ENCODE peak calls at places on chromosomes 3 and 15, in five cellular contexts. X is suprapubic skin, I is mucosa of descending colon, F is heart left ventricle, L is body of pancreas. J is an unnamed sample.

GRCh38 chr3:52742418-52743041 is 28.2 kb downstream of the NEK4 start:
- DNase-seq in L (no peak), X (no peak), I (peak; percentile 27), F (no peak), J (no peak)

GRCh38 chr3:127253491-127253890 is 34.4 kb downstream of the PRR20G start:
- DNase-seq in L (no peak), X (no peak), F (no peak), I (no peak), J (no peak)

GRCh38 chr15:74176262-74177208 is 3.0 kb downstream of the ISLR start:
- DNase-seq in L (no peak), I (no peak), F (no peak), X (peak; percentile 49), J (no peak)

GRCh38 chr15:88012233-88012632 is 244.3 kb downstream of the NTRK3 start:
- DNase-seq in F (no peak), X (no peak), I (no peak), L (no peak), J (peak; percentile 19)

GRCh38 chr3:20480771-20481170 is 294.8 kb upstream of the SGO1 start:
- DNase-seq in I (no peak), X (no peak), F (no peak), L (no peak), J (no peak)

GRCh38 chr3:194142156-194142910 is 6.4 kb downstream of the HES1 start:
- DNase-seq in F (no peak), I (no peak), L (peak; percentile 45), X (peak; percentile 76), J (no peak)

GRCh38 chr3:123620338-123620737 is 35.5 kb upstream of the HACD2 start:
- DNase-seq in L (no peak), F (no peak), I (peak; percentile 21), X (no peak), J (no peak)

GRCh38 chr3:61483997-61484396 is 77.4 kb upstream of the PTPRG start:
- DNase-seq in X (no peak), L (no peak), F (no peak), I (no peak), J (no peak)

GRCh38 chr15:86751116-86751515 is 671.4 kb downstream of the AGBL1 start:
- DNase-seq in X (no peak), F (no peak), L (no peak), I (no peak), J (no peak)

GRCh38 chr15:58038426-58039106 is 26.9 kb downstream of the ALDH1A2 start:
- DNase-seq in L (peak; percentile 22), I (peak; percentile 69), X (no peak), F (no peak), J (no peak)

GRCh38 chr3:107241217-107241616 is 136.0 kb upstream of the CCDC54 start:
- DNase-seq in X (no peak), I (peak; percentile 29), F (no peak), L (peak; percentile 26), J (no peak)

GRCh38 chr3:185649414-185649813 is 63.3 kb downstream of the SENP2 start:
- DNase-seq in X (no peak), I (no peak), L (no peak), F (no peak), J (no peak)

GRCh38 chr3:39267631-39268553 is 11.9 kb downstream of the CX3CR1 start:
- DNase-seq in X (no peak), I (no peak), L (no peak), F (no peak), J (no peak)

GRCh38 chr3:174408310-174408709 is 450.8 kb upstream of the NAALADL2 start:
- DNase-seq in I (no peak), L (no peak), F (peak; percentile 32), X (no peak), J (no peak)

GRCh38 chr3:27040674-27041073 is 328.5 kb downstream of the NEK10 start:
- DNase-seq in F (no peak), X (no peak), I (no peak), L (no peak), J (no peak)

GRCh38 chr3:145116769-145117168 is 1044.2 kb downstream of the PLOD2 start:
- DNase-seq in L (no peak), F (no peak), X (no peak), I (no peak), J (no peak)

GRCh38 chr3:96915465-96915864 is 101.1 kb downstream of the EPHA6 start:
- DNase-seq in I (no peak), F (no peak), X (no peak), L (no peak), J (no peak)

GRCh38 chr15:85462029-85462428 is 81.6 kb downstream of the AKAP13 start:
- DNase-seq in L (no peak), F (no peak), X (no peak), I (no peak), J (no peak)

GRCh38 chr3:62529230-62529629 is 155.9 kb upstream of the FEZF2 start:
- DNase-seq in I (peak; percentile 60), X (no peak), F (no peak), L (peak; percentile 27), J (no peak)

GRCh38 chr3:139797724-139798343 is 120.1 kb upstream of the NMNAT3 start:
- DNase-seq in L (peak; percentile 47), I (peak; percentile 52), X (no peak), F (no peak), J (no peak)

GRCh38 chr3:40258555-40258954 is 51.0 kb upstream of the EIF1B start:
- DNase-seq in F (no peak), L (no peak), I (no peak), X (no peak), J (no peak)

GRCh38 chr15:49046113-49046883 is at the start of gene SECISBP2L:
- DNase-seq in X (peak; percentile 96), I (peak; percentile 96), F (peak; percentile 95), L (peak; percentile 96), J (peak; percentile 87)
- H3K4me1 ChIP-seq in X (peaks cover 40% of the 10 kb centered on the region), I (peaks cover 13% of the 10 kb centered on the region), F (peaks cover 27% of the 10 kb centered on the region), L (peaks cover 22% of the 10 kb centered on the region), J (peaks cover 26% of the 10 kb centered on the region)

GRCh38 chr3:155658669-155659068 is 86.2 kb downstream of the PLCH1 start:
- DNase-seq in I (peak; percentile 10), F (no peak), X (no peak), L (no peak), J (no peak)
- H3K4me1 ChIP-seq in I (no peaks in the 10 kb centered on the region), F (no peaks in the 10 kb centered on the region), X (no peaks in the 10 kb centered on the region), L (peaks cover 12% of the 10 kb centered on the region), J (no peaks in the 10 kb centered on the region)

GRCh38 chr3:113626513-113627371 is 69.7 kb downstream of the USF3 start:
- DNase-seq in X (no peak), I (peak; percentile 69), F (peak; percentile 65), L (peak; percentile 70), J (no peak)

GRCh38 chr3:113628788-113629187 is 67.7 kb downstream of the USF3 start:
- DNase-seq in F (no peak), L (no peak), I (no peak), X (no peak), J (no peak)

GRCh38 chr3:113629941-113630340 is 66.5 kb downstream of the USF3 start:
- DNase-seq in I (peak; percentile 47), F (no peak), L (no peak), X (no peak), J (no peak)

GRCh38 chr3:113625724-113626348 is 70.6 kb downstream of the USF3 start:
- DNase-seq in I (no peak), F (no peak), L (no peak), X (no peak), J (no peak)

DNA sequence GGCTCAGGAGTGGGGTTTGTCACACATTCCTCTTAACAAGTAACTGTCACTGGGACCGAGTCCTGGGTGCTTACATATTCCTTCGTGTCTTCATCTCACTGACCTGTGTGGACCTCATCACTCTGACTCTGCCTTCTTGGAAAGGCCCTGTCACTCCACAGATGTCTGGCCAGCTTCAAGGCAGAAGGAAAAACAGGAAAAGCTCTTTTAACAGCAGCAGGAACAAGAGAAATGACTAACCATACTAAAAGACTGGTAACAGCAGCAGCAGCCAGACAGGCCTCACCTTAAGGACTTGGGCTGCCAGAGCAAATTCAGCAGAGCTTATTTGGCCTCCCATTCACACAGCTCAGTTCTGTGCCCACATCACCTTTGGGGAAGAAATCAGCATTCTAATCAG is 68.1 kb downstream of the USF3 start:
- DNase-seq in I (no peak), L (no peak), F (no peak), X (no peak), J (no peak)
- H3K4me1 ChIP-seq in I (peaks cover 11% of the 10 kb centered on the region), L (peaks cover 6% of the 10 kb centered on the region), F (peaks cover 4% of the 10 kb centered on the region), X (no peaks in the 10 kb centered on the region), J (no peaks in the 10 kb centered on the region)

GRCh38 chr3:135448520-135448919 is 517.0 kb upstream of the PPP2R3A start:
- DNase-seq in X (no peak), I (no peak), F (no peak), L (no peak), J (no peak)
- H3K4me1 ChIP-seq in X (no peaks in the 10 kb centered on the region), I (no peaks in the 10 kb centered on the region), F (no peaks in the 10 kb centered on the region), L (no peaks in the 10 kb centered on the region), J (no peaks in the 10 kb centered on the region)

DNA sequence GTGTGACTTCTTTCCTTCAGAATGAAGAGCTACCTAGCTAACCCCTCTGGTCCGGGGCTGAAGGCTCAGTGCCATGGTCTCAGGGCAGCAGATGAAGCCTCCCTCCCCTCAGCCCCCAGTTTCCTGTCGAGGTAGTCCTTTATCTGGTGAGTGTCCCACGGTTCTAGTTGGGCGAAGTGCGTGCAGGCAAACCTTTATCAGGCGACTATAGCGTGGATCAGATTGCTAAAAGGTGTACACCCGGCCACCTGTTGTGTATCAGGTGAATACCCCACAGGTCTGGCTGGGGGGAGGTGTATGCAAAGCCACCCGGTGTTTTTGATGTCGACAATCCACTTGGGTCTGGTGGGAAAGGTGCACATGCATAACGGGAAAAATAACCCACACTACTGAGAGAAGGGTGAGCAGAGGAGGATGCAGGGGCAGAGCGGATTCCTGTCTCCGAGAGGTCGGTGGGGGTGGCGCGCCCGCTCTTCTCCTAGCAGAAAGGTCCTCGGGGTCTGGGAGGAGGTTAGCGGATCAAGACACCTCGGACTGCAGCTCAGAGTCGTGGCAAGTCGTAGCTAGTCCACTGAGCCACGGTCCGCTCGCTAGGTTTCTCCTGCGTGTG is 529 bp downstream of the SLC12A6 start:
- DNase-seq in F (no peak), L (peak; percentile 34), I (peak; percentile 53), X (no peak), J (no peak)
- H3K4me1 ChIP-seq in F (peaks cover 45% of the 10 kb centered on the region), L (peaks cover 22% of the 10 kb centered on the region), I (peaks cover 6% of the 10 kb centered on the region), X (peaks cover 48% of the 10 kb centered on the region), J (peaks cover 29% of the 10 kb centered on the region)

GRCh38 chr15:56351957-56352506 is 13.2 kb upstream of the TEX9 start:
- DNase-seq in F (no peak), L (no peak), X (no peak), I (no peak), J (no peak)

GRCh38 chr15:56356616-56357015 is 8.6 kb upstream of the TEX9 start:
- DNase-seq in L (no peak), I (no peak), X (no peak), F (no peak), J (no peak)

GRCh38 chr15:56353119-56353518 is 12.1 kb upstream of the TEX9 start:
- DNase-seq in X (no peak), F (no peak), L (no peak), I (no peak), J (no peak)

GRCh38 chr15:56351362-56351761 is 13.9 kb upstream of the TEX9 start:
- DNase-seq in I (no peak), F (no peak), L (no peak), X (no peak), J (no peak)

DNA sequence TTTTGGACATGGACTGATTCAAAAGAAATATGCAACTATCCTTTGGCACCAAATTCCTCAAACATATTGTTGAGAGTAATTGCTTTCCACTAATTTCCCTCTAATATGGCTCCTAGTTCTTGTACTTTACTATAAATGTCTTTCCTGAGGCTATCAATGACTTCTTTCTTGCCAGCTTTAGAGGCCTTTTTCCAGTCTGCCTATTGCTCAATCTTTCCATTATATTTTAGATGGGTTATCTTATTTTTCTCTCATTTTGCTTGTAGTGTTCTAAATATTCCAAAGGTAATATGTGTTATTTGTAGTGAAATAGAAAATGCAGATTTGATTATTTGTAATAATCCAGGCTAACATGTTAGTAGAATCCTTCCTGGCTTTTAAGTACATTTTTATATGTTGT is 11.5 kb upstream of the TEX9 start:
- DNase-seq in I (no peak), L (no peak), F (no peak), X (no peak), J (no peak)
- H3K4me1 ChIP-seq in I (no peaks in the 10 kb centered on the region), L (no peaks in the 10 kb centered on the region), F (no peaks in the 10 kb centered on the region), X (peaks cover 4% of the 10 kb centered on the region), J (no peaks in the 10 kb centered on the region)

J was measured in thoracic aorta.